ENCODE peak calls at places on chromosome 18, in five cellular contexts. X, U, L, D and Y are unnamed samples.

GRCh38 chr18:7908686-7909299 is 341.7 kb downstream of the PTPRM start:
- DNase-seq in U (no peak), L (no peak), D (no peak), X (no peak), Y (no peak)

GRCh38 chr18:48230459-48231113 is 178.6 kb downstream of the ZBTB7C start:
- DNase-seq in U (peak), D (peak), L (peak), X (peak), Y (no peak)

GRCh38 chr18:2304378-2305175 is 266.7 kb downstream of the METTL4 start:
- DNase-seq in D (no peak), X (no peak), L (no peak), U (no peak), Y (no peak)

GRCh38 chr18:13582283-13582682 is 144.1 kb downstream of the FAM210A start:
- DNase-seq in L (no peak), U (no peak), D (no peak), X (no peak), Y (no peak)

GRCh38 chr18:22643731-22644130 is 226.0 kb upstream of the CTAGE1 start:
- DNase-seq in D (no peak), U (no peak), X (no peak), L (no peak), Y (no peak)

GRCh38 chr18:629303-630150 is 27.9 kb upstream of the TYMS start:
- DNase-seq in X (no peak), L (no peak), D (no peak), U (no peak), Y (no peak)

GRCh38 chr18:79637181-79637920 is 42.3 kb upstream of the CTDP1 start:
- DNase-seq in U (no peak), D (no peak), X (no peak), L (no peak), Y (no peak)

GRCh38 chr18:55706893-55707292 is 118.9 kb upstream of the TCF4 start:
- DNase-seq in D (no peak), U (peak), L (no peak), X (no peak), Y (peak)

GRCh38 chr18:58004317-58004716 is 39.7 kb upstream of the NEDD4L start:
- DNase-seq in L (no peak), X (no peak), U (peak), D (no peak), Y (no peak)

GRCh38 chr18:24270358-24270936 is 127.2 kb downstream of the OSBPL1A start:
- DNase-seq in U (no peak), D (no peak), X (no peak), L (no peak), Y (no peak)

GRCh38 chr18:493974-494601 is 6.4 kb downstream of the COLEC12 start:
- DNase-seq in D (peak), L (no peak), U (no peak), X (no peak), Y (no peak)

GRCh38 chr18:48975221-48975816 is 24.6 kb upstream of the SMAD7 start:
- DNase-seq in D (peak), X (no peak), U (no peak), L (no peak), Y (no peak)

DNA sequence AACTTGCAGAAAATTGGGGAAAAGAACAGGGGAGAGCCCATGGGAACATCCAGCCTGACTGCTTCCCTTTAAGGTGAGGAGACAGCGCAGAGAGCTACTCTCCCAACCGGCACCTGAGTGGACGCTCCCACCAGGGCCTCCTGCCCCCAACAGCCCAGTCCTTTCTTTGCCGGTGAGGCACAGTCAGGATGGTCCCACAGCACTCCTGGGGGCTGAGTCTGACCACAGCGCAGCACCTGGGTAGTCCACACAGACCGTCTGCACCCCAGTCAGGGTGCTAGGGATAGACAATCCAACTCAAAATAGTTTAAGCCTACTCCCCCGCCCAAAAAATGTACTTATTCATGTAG is 74.5 kb downstream of the MEX3C start:
- DNase-seq in L (no peak), X (no peak), U (no peak), D (no peak), Y (no peak)
- TF ChIP-seq CTCF in L (no peak), X (no peak), U (no peak), D (no peak), Y (no peak)

GRCh38 chr18:26459340-26459739 is 89.0 kb downstream of the KCTD1 start:
- DNase-seq in L (no peak), D (no peak), X (no peak), U (no peak), Y (no peak)
- TF ChIP-seq CTCF in L (no peak), D (no peak), X (no peak), U (no peak), Y (no peak)

GRCh38 chr18:35024965-35025364 is 16.2 kb upstream of the MAPRE2 start:
- DNase-seq in D (no peak), U (peak), L (no peak), X (peak), Y (peak)

GRCh38 chr18:35027206-35027605 is 14.0 kb upstream of the MAPRE2 start:
- DNase-seq in U (no peak), L (no peak), X (no peak), D (no peak), Y (no peak)

GRCh38 chr18:35024196-35024595 is 17.0 kb upstream of the MAPRE2 start:
- DNase-seq in L (no peak), U (no peak), X (no peak), D (no peak), Y (no peak)

GRCh38 chr18:35028556-35028955 is 12.7 kb upstream of the MAPRE2 start:
- DNase-seq in D (no peak), X (no peak), U (no peak), L (no peak), Y (no peak)

DNA sequence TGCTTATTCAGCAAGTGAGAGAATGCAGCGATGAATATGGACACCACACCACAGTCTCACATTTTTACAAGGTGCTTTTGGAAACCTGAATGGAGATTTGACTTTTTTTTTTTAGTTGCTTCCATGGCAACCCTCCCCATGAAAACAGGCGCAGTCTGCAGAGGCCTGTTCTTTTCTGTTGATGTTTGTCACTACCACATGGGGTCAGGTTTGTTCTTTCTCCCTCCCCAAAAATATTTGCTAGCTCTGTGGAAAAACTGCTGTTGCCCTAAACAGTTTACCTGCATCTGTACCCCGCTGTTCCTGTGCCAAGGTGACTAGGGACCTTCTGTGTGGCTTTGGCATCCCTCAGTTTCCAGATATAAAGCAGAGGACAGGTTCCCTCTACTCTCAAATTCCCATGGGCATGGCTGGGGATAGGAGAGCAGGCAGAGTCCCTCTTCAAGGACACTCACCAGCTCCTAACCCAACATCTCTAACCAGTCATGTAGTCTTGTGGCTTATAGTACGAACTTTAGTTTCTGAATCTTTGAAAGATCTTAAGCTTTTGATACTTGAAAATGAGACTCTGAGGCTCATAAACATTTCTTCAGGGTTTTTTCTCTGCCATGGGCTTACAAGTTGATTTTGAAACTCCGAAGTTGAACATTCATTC is 14.7 kb upstream of the MAPRE2 start:
- DNase-seq in L (no peak), X (no peak), U (no peak), D (peak), Y (no peak)
- TF ChIP-seq CTCF in L (peak), X (no peak), U (no peak), D (peak), Y (no peak)

DNA sequence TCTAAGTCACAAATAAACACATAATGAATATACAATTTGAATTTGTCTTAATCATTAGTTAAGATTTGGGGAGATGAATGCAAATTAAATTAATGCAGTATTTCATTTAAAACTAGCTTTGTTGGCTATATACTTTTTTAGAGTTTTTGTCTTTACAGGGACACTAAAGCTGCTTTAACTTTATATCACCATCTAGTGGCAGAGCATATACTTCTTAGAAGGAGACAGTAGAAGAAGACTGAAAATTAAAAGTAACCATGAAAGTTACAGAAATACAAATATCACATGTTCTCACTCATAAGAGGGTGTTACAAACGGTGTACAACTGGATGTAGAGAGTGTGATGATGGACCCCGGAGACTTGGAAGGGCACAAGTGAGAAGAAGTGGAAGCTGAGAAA is 268.3 kb upstream of the NETO1 start:
- DNase-seq in U (no peak), D (peak), X (no peak), L (no peak), Y (no peak)
- TF ChIP-seq CTCF in U (no peak), D (peak), X (no peak), L (peak), Y (peak)